ENCODE peak calls at places on chromosome 1, in five cellular contexts. M is dermis microvascular lymphatic vessel endothelial cell; H is lung; S is effector CD8-positive, alpha-beta T cell; W is stimulated activated CD8-positive, alpha-beta memory T cell treated with anti-CD3 and anti-CD28 coated beads, Interleukin-2, amount 100 ng/mL, for 48 hours. V is an unnamed sample.

GRCh38 chr1:113931456-113931855 is 2.3 kb downstream of the HIPK1 start:
- DNase-seq in H (no peak), W (no peak), S (no peak), M (peak), V (no peak)

GRCh38 chr1:39639333-39640130 is at the start of gene HEYL:
- DNase-seq in S (peak), M (peak), H (peak), W (peak), V (no peak)

GRCh38 chr1:56920551-56920950 is 45.3 kb downstream of the C8B start:
- DNase-seq in S (no peak), M (no peak), H (no peak), W (no peak), V (no peak)

GRCh38 chr1:29238601-29238964 is 2.3 kb downstream of the PTPRU start:
- DNase-seq in H (no peak), M (no peak), S (no peak), W (no peak), V (no peak)

GRCh38 chr1:185453496-185454192 is 136.6 kb upstream of the IVNS1ABP start:
- DNase-seq in H (no peak), W (no peak), S (no peak), M (peak), V (no peak)

GRCh38 chr1:164440222-164440621 is 118.8 kb upstream of the PBX1 start:
- DNase-seq in S (no peak), W (no peak), M (no peak), H (no peak), V (no peak)

GRCh38 chr1:15833069-15833679 is 14.3 kb upstream of the SPEN start:
- DNase-seq in S (peak), W (no peak), M (no peak), H (peak), V (no peak)

GRCh38 chr1:203557390-203557789 is 63.4 kb downstream of the OPTC start:
- DNase-seq in H (no peak), W (no peak), S (no peak), M (no peak), V (no peak)

GRCh38 chr1:118711356-118711755 is 276.8 kb downstream of the TBX15 start:
- DNase-seq in W (no peak), S (no peak), M (no peak), H (no peak), V (no peak)

GRCh38 chr1:121458291-121459048 is 273.7 kb downstream of the SRGAP2C start:
- DNase-seq in S (no peak), H (no peak), M (no peak), W (no peak), V (no peak)

GRCh38 chr1:162159515-162159914 is 90.0 kb downstream of the NOS1AP start:
- DNase-seq in H (no peak), S (no peak), W (no peak), M (no peak), V (no peak)

GRCh38 chr1:98975825-98976224 is 28.8 kb downstream of the PLPPR5 start:
- DNase-seq in S (no peak), M (no peak), W (no peak), H (no peak), V (no peak)

GRCh38 chr1:82059931-82060330 is 259.2 kb downstream of the ADGRL2 start:
- DNase-seq in H (no peak), M (no peak), S (no peak), W (no peak), V (no peak)

GRCh38 chr1:92623187-92623778 is 136.6 kb upstream of the GFI1 start:
- DNase-seq in W (no peak), S (no peak), H (no peak), M (peak), V (no peak)

GRCh38 chr1:44603718-44604117 is 70.6 kb downstream of the TMEM53 start:
- DNase-seq in W (no peak), M (no peak), S (no peak), H (no peak), V (no peak)

GRCh38 chr1:16289959-16290358 is 53.0 kb upstream of the CPLANE2 start:
- DNase-seq in M (no peak), H (no peak), W (no peak), S (no peak), V (no peak)

V was measured in GM18507.